ENCODE peak calls at places on chromosomes 5 and 9, in seven cellular contexts. B, E, N, F, R, A and C are unnamed samples.

GRCh38 chr5:135341696-135342095 is 57.3 kb downstream of the MACROH2A1 start:
- DNase-seq in N (no peak), F (no peak), A (no peak), E (no peak), R (no peak), B (no peak), C (no peak)

GRCh38 chr9:4334439-4334838 is 34.6 kb upstream of the GLIS3 start:
- DNase-seq in B (no peak), E (no peak), F (peak), N (no peak), A (no peak), R (no peak), C (no peak)

GRCh38 chr5:148474025-148474511 is 90.3 kb downstream of the FBXO38 start:
- DNase-seq in E (peak), N (no peak), A (no peak), B (no peak), R (no peak), F (no peak), C (no peak)

GRCh38 chr5:2149196-2149541 is 266.4 kb upstream of the IRX4 start:
- DNase-seq in R (no peak), F (no peak), E (peak), N (no peak), B (no peak), A (no peak), C (no peak)

GRCh38 chr5:134053314-134053839 is 48.6 kb upstream of the VDAC1 start:
- DNase-seq in R (no peak), A (no peak), B (no peak), F (no peak), E (no peak), N (no peak), C (no peak)

GRCh38 chr5:22918511-22918910 is 65.4 kb upstream of the CDH12 start:
- DNase-seq in B (no peak), A (no peak), E (no peak), F (no peak), R (no peak), N (no peak), C (no peak)

GRCh38 chr9:91071185-91071990 is 269.8 kb downstream of the SYK start:
- DNase-seq in R (no peak), A (no peak), B (no peak), N (no peak), F (no peak), E (peak), C (peak)

GRCh38 chr9:101119206-101119819 is 90.8 kb downstream of the PLPPR1 start:
- DNase-seq in A (no peak), R (peak), N (peak), F (peak), B (no peak), E (peak), C (peak)

GRCh38 chr5:167850901-167851300 is 440.5 kb upstream of the WWC1 start:
- DNase-seq in A (no peak), R (no peak), N (no peak), F (no peak), B (no peak), E (no peak), C (peak)

GRCh38 chr5:149210229-149210628 is 61.4 kb upstream of the AFAP1L1 start:
- DNase-seq in A (no peak), E (peak), R (no peak), B (no peak), N (no peak), F (no peak), C (no peak)

GRCh38 chr5:150038547-150038946 is 38.0 kb downstream of the HMGXB3 start:
- DNase-seq in A (no peak), B (no peak), F (no peak), R (no peak), E (no peak), N (no peak), C (peak)

GRCh38 chr9:94909965-94910730 is 183.6 kb downstream of the AOPEP start:
- DNase-seq in N (no peak), B (no peak), F (no peak), R (no peak), A (no peak), E (no peak), C (no peak)

GRCh38 chr9:137116728-137117127 is 2.2 kb upstream of the DPP7 start:
- DNase-seq in R (no peak), B (no peak), A (no peak), F (no peak), E (no peak), N (peak), C (no peak)

GRCh38 chr9:117092582-117092981 is 322.3 kb downstream of the ASTN2 start:
- DNase-seq in F (no peak), E (peak), A (no peak), B (no peak), N (peak), R (no peak), C (peak)

GRCh38 chr9:114588671-114589526 is 1.3 kb downstream of the ATP6V1G1 start:
- DNase-seq in N (no peak), R (no peak), E (peak), A (no peak), B (no peak), F (no peak), C (peak)

GRCh38 chr5:118996098-118996497 is 7.8 kb upstream of the DTWD2 start:
- DNase-seq in E (no peak), F (no peak), B (no peak), R (no peak), N (no peak), A (no peak), C (no peak)

GRCh38 chr5:8842906-8843590 is 702.8 kb downstream of the SEMA5A start:
- DNase-seq in R (no peak), A (peak), F (no peak), N (no peak), B (no peak), E (no peak), C (peak)

GRCh38 chr9:110303136-110303535 is 34.5 kb downstream of the TXNDC8 start:
- DNase-seq in E (no peak), A (no peak), R (no peak), F (no peak), B (no peak), N (no peak), C (peak)

GRCh38 chr5:177226882-177227281 is 76.6 kb downstream of the RAB24 start:
- DNase-seq in E (no peak), A (no peak), F (no peak), R (no peak), N (no peak), B (no peak), C (peak)

GRCh38 chr5:58259685-58260152 is 200.2 kb downstream of the PLK2 start:
- DNase-seq in F (no peak), A (peak), N (peak), R (no peak), E (peak), B (no peak), C (peak)

GRCh38 chr9:34623386-34624235 is 3.3 kb upstream of the DCTN3 start:
- DNase-seq in R (no peak), N (no peak), A (no peak), F (no peak), E (no peak), B (no peak), C (no peak)

GRCh38 chr9:124399323-124399962 is 15.8 kb downstream of the PSMB7 start:
- DNase-seq in R (peak), A (no peak), E (no peak), F (no peak), B (no peak), N (no peak), C (peak)

GRCh38 chr5:89900346-89900745 is 509.2 kb downstream of the CETN3 start:
- DNase-seq in F (no peak), E (no peak), N (no peak), A (no peak), B (no peak), R (no peak), C (no peak)

GRCh38 chr5:82405618-82406199 is 127.6 kb upstream of the RPS23 start:
- DNase-seq in A (peak), E (peak), R (no peak), F (no peak), B (no peak), N (no peak), C (peak)

GRCh38 chr5:168118042-168118668 is 173.3 kb upstream of the WWC1 start:
- DNase-seq in F (no peak), R (peak), B (no peak), E (no peak), A (no peak), N (no peak), C (no peak)

GRCh38 chr9:135246248-135247173 is 159.0 kb downstream of the OLFM1 start:
- DNase-seq in B (no peak), A (no peak), R (no peak), N (no peak), E (no peak), F (no peak), C (no peak)

GRCh38 chr9:87118594-87118993 is 171.3 kb upstream of the GAS1 start:
- DNase-seq in N (no peak), R (no peak), B (no peak), A (no peak), F (no peak), E (no peak), C (no peak)

GRCh38 chr9:121373401-121373769 is 3.3 kb upstream of the STOM start:
- DNase-seq in N (no peak), A (no peak), E (peak), B (no peak), F (no peak), R (no peak), C (no peak)